ENCODE peak calls at places on chromosome 10, in eight cellular contexts. H, B, M, A, G, R, X and T are unnamed samples.

GRCh38 chr10:79417731-79418130 is 27.7 kb downstream of the ZCCHC24 start:
- DNase-seq in M (no peak), A (no peak), H (no peak), G (no peak), X (no peak), R (no peak), B (no peak), T (no peak)

GRCh38 chr10:6062101-6062771 is at the start of gene IL2RA:
- DNase-seq in X (no peak), H (no peak), B (no peak), M (no peak), A (no peak), G (peak; percentile 61), R (peak; percentile 56), T (no peak)

GRCh38 chr10:97328646-97329453 is 5.7 kb downstream of the FRAT2 start:
- DNase-seq in R (no peak), X (no peak), M (no peak), A (no peak), G (no peak), B (no peak), H (no peak), T (no peak)

GRCh38 chr10:117627561-117627960 is 85.0 kb downstream of the EMX2 start:
- DNase-seq in R (no peak), A (no peak), X (no peak), B (no peak), H (no peak), M (no peak), G (no peak), T (no peak)

GRCh38 chr10:29470843-29471482 is 163.8 kb downstream of the SVIL start:
- DNase-seq in R (no peak), M (no peak), X (no peak), B (no peak), A (no peak), G (no peak), H (no peak), T (no peak)

GRCh38 chr10:77513783-77514331 is 123.8 kb downstream of the KCNMA1 start:
- DNase-seq in M (peak; percentile 68), R (no peak), A (peak; percentile 32), X (peak; percentile 89), G (no peak), H (peak; percentile 58), B (peak; percentile 77), T (peak; percentile 26)

GRCh38 chr10:80204193-80204714 is 1.1 kb downstream of the ANXA11 start:
- DNase-seq in A (peak; percentile 77), R (no peak), M (no peak), X (no peak), H (no peak), B (no peak), G (no peak), T (no peak)

GRCh38 chr10:18473424-18474110 is 177.8 kb downstream of the NSUN6 start:
- DNase-seq in H (no peak), G (no peak), R (no peak), X (no peak), A (no peak), M (no peak), B (peak; percentile 35), T (peak; percentile 11)

GRCh38 chr10:98374176-98374969 is 40.6 kb downstream of the PYROXD2 start:
- DNase-seq in X (peak; percentile 61), G (no peak), R (no peak), A (no peak), H (no peak), M (no peak), B (peak; percentile 43), T (no peak)

GRCh38 chr10:101060036-101060950 is 1.5 kb upstream of the KAZALD1 start:
- DNase-seq in X (peak; percentile 91), B (peak; percentile 96), M (peak; percentile 92), G (peak; percentile 69), R (peak; percentile 90), H (peak; percentile 88), A (peak; percentile 97), T (peak; percentile 88)

GRCh38 chr10:87865201-87866025 is 2.0 kb downstream of the PTEN start:
- DNase-seq in X (no peak), G (no peak), H (peak; percentile 16), M (no peak), R (no peak), A (no peak), B (no peak), T (no peak)

GRCh38 chr10:24944512-24945255 is 7.7 kb downstream of the PRTFDC1 start:
- DNase-seq in B (peak; percentile 76), G (no peak), A (peak; percentile 73), M (no peak), R (no peak), X (peak; percentile 82), H (no peak), T (no peak)

GRCh38 chr10:50982989-50983388 is 91.3 kb upstream of the PRKG1 start:
- DNase-seq in G (no peak), R (no peak), M (no peak), A (no peak), X (no peak), H (no peak), B (no peak), T (no peak)

GRCh38 chr10:64896582-64896981 is 1375.4 kb downstream of the REEP3 start:
- DNase-seq in R (no peak), M (no peak), H (no peak), X (no peak), A (no peak), G (no peak), B (no peak), T (no peak)

GRCh38 chr10:7696545-7696944 is 6.6 kb upstream of the ITIH2 start:
- DNase-seq in R (no peak), B (no peak), X (peak; percentile 17), A (no peak), G (no peak), H (no peak), M (no peak), T (no peak)

GRCh38 chr10:30000802-30001571 is 58.4 kb downstream of the JCAD start:
- DNase-seq in R (no peak), X (no peak), M (no peak), H (no peak), B (peak; percentile 95), A (peak; percentile 20), G (no peak), T (no peak)

GRCh38 chr10:69242844-69243212 is 22.7 kb downstream of the HKDC1 start:
- DNase-seq in A (no peak), G (no peak), H (peak; percentile 62), X (no peak), R (no peak), M (peak; percentile 7), B (peak; percentile 38), T (peak; percentile 95)

GRCh38 chr10:114957673-114958072 is 19.7 kb downstream of the TRUB1 start:
- DNase-seq in A (no peak), R (no peak), X (no peak), M (no peak), H (no peak), G (no peak), B (peak; percentile 27), T (no peak)

GRCh38 chr10:73131913-73132686 is 21.8 kb downstream of the NUDT13 start:
- DNase-seq in B (no peak), H (no peak), M (no peak), R (no peak), G (no peak), A (no peak), X (no peak), T (no peak)

GRCh38 chr10:93445097-93445960 is 36.8 kb downstream of the MYOF start:
- DNase-seq in R (no peak), H (peak; percentile 84), X (peak; percentile 99), M (peak; percentile 93), A (peak; percentile 95), B (peak; percentile 99), G (no peak), T (peak; percentile 54)

GRCh38 chr10:18104223-18104872 is 35.9 kb upstream of the CACNB2 start:
- DNase-seq in B (peak; percentile 56), A (peak; percentile 64), M (peak; percentile 53), R (peak; percentile 25), H (peak; percentile 0), G (no peak), X (no peak), T (peak; percentile 19)

GRCh38 chr10:32953277-32953927 is 4.6 kb downstream of the ITGB1 start:
- DNase-seq in X (no peak), H (no peak), M (no peak), G (no peak), R (no peak), A (no peak), B (peak; percentile 47), T (no peak)

GRCh38 chr10:58404001-58404400 is 18.8 kb downstream of the TFAM start:
- DNase-seq in M (no peak), A (no peak), H (no peak), R (no peak), X (no peak), G (no peak), B (no peak), T (no peak)

GRCh38 chr10:84605802-84606201 is 277.4 kb downstream of the CCSER2 start:
- DNase-seq in M (no peak), H (no peak), A (no peak), R (no peak), X (no peak), G (no peak), B (no peak), T (no peak)

GRCh38 chr10:82660205-82660604 is 785.2 kb downstream of the NRG3 start:
- DNase-seq in M (no peak), B (no peak), A (no peak), G (no peak), X (no peak), R (no peak), H (no peak), T (no peak)

GRCh38 chr10:102040305-102040704 is 15.7 kb downstream of the ARMH3 start:
- DNase-seq in X (no peak), M (no peak), B (peak; percentile 10), G (no peak), A (no peak), H (no peak), R (no peak), T (no peak)

GRCh38 chr10:98246911-98247820 is 20.8 kb downstream of the LOXL4 start:
- DNase-seq in R (no peak), A (no peak), G (no peak), B (no peak), M (no peak), X (no peak), H (no peak), T (peak; percentile 38)

GRCh38 chr10:31707578-31708411 is 220.8 kb downstream of the ARHGAP12 start:
- DNase-seq in A (peak; percentile 43), B (peak; percentile 83), G (no peak), R (no peak), M (no peak), H (no peak), X (no peak), T (peak; percentile 72)

GRCh38 chr10:117965984-117966383 is 80.8 kb downstream of the RAB11FIP2 start:
- DNase-seq in H (no peak), B (no peak), R (no peak), A (no peak), X (no peak), G (no peak), M (no peak), T (no peak)

GRCh38 chr10:15324611-15325010 is 46.5 kb downstream of the FAM171A1 start:
- DNase-seq in B (no peak), G (no peak), M (no peak), X (no peak), H (no peak), R (no peak), A (no peak), T (no peak)

GRCh38 chr10:96999337-96999736 is 167.2 kb downstream of the LCOR start:
- DNase-seq in G (no peak), A (no peak), B (no peak), X (no peak), M (no peak), H (no peak), R (no peak), T (no peak)

GRCh38 chr10:21329995-21330627 is 195.4 kb downstream of the SKIDA1 start:
- DNase-seq in A (peak; percentile 18), H (no peak), G (no peak), R (no peak), M (no peak), B (peak; percentile 90), X (peak; percentile 55), T (no peak)

GRCh38 chr10:132881186-132881920 is 61.0 kb downstream of the CFAP46 start:
- DNase-seq in R (no peak), M (no peak), A (no peak), H (no peak), X (no peak), B (no peak), G (no peak), T (no peak)

GRCh38 chr10:71725998-71726672 is 6.6 kb upstream of the C10orf105 start:
- DNase-seq in M (no peak), B (peak; percentile 44), A (peak; percentile 62), G (peak; percentile 29), X (no peak), H (no peak), R (peak; percentile 54), T (no peak)